ENCODE peak calls at places on chromosomes 1 and 21, in four cellular contexts. A is H9, L is H1, J is mesendoderm. V is an unnamed sample.

GRCh38 chr1:197402189-197402588 is 134.1 kb downstream of the CRB1 start:
- DNase-seq in A (no peak), L (no peak), J (no peak), V (no peak)

GRCh38 chr1:236394905-236395779 is 1.1 kb downstream of the EDARADD start:
- DNase-seq in A (peak; percentile 73), L (peak; percentile 80), J (peak; percentile 71), V (no peak)

GRCh38 chr1:94481473-94481933 is 60.1 kb downstream of the F3 start:
- DNase-seq in A (peak; percentile 70), L (peak; percentile 50), J (peak; percentile 88), V (peak; percentile 74)

GRCh38 chr1:6466023-6466422 is at the start of gene TNFRSF25:
- DNase-seq in A (peak; percentile 77), L (peak; percentile 83), J (peak; percentile 63), V (no peak)

GRCh38 chr1:26434161-26434752 is 2.1 kb downstream of the DHDDS start:
- DNase-seq in A (no peak), L (no peak), J (no peak), V (no peak)

GRCh38 chr1:15476927-15477326 is 1.0 kb downstream of the CELA2B start:
- DNase-seq in A (no peak), L (no peak), J (no peak), V (no peak)

GRCh38 chr1:244813327-244813726 is 22.1 kb upstream of the COX20 start:
- DNase-seq in A (no peak), L (no peak), J (no peak), V (no peak)

GRCh38 chr1:153669606-153670005 is 1.2 kb downstream of the ILF2 start:
- DNase-seq in A (no peak), L (no peak), J (no peak), V (no peak)

GRCh38 chr1:27752372-27752771 is 20.6 kb upstream of the STX12 start:
- DNase-seq in A (no peak), L (no peak), J (no peak), V (peak; percentile 43)

GRCh38 chr21:46135782-46136181 is 19.6 kb downstream of the FTCD start:
- DNase-seq in A (no peak), L (no peak), J (no peak), V (no peak)

GRCh38 chr1:41073971-41074370 is 52.4 kb upstream of the SLFNL1 start:
- DNase-seq in A (no peak), L (no peak), J (no peak), V (peak; percentile 79)

GRCh38 chr1:36432616-36433015 is 17.6 kb downstream of the OSCP1 start:
- DNase-seq in A (no peak), L (no peak), J (no peak), V (no peak)

GRCh38 chr1:92482665-92483441 is 3.9 kb downstream of the GFI1 start:
- DNase-seq in A (peak; percentile 56), L (peak; percentile 77), J (peak; percentile 59), V (no peak)

GRCh38 chr1:18191037-18191867 is 83.7 kb downstream of the IGSF21 start:
- DNase-seq in A (no peak), L (no peak), J (no peak), V (no peak)

GRCh38 chr1:225896937-225897549 is 8.1 kb upstream of the LEFTY1 start:
- DNase-seq in A (no peak), L (no peak), J (peak; percentile 56), V (peak; percentile 34)

GRCh38 chr1:36304521-36304920 is 1.6 kb upstream of the SH3D21 start:
- DNase-seq in A (no peak), L (no peak), J (no peak), V (no peak)

GRCh38 chr1:77631751-77632150 is 50.7 kb downstream of the ZZZ3 start:
- DNase-seq in A (no peak), L (no peak), J (no peak), V (no peak)

GRCh38 chr1:116334015-116334547 is 39.0 kb upstream of the ATP1A1 start:
- DNase-seq in A (no peak), L (no peak), J (peak; percentile 28), V (peak; percentile 30)

GRCh38 chr1:153553691-153554608 is 4.9 kb upstream of the S100A3 start:
- DNase-seq in A (peak; percentile 16), L (no peak), J (no peak), V (no peak)

GRCh38 chr1:200428482-200429205 is 18.8 kb upstream of the ZNF281 start:
- DNase-seq in A (no peak), L (no peak), J (no peak), V (peak; percentile 68)

GRCh38 chr21:32270748-32271147 is 8.1 kb downstream of the MIS18A start:
- DNase-seq in A (no peak), L (no peak), J (no peak), V (no peak)

GRCh38 chr1:237250055-237250454 is 208.1 kb downstream of the RYR2 start:
- DNase-seq in A (no peak), L (no peak), J (no peak), V (no peak)

GRCh38 chr1:202689493-202690342 is 20.5 kb downstream of the SYT2 start:
- DNase-seq in A (no peak), L (no peak), J (no peak), V (no peak)

GRCh38 chr1:168499094-168500049 is 44.4 kb downstream of the XCL2 start:
- DNase-seq in A (no peak), L (no peak), J (no peak), V (peak; percentile 33)

GRCh38 chr1:168491527-168492164 is 52.2 kb downstream of the XCL2 start:
- DNase-seq in A (no peak), L (no peak), J (no peak), V (no peak)

GRCh38 chr1:168498159-168498609 is 45.6 kb downstream of the XCL2 start:
- DNase-seq in A (no peak), L (no peak), J (no peak), V (peak; percentile 56)

DNA sequence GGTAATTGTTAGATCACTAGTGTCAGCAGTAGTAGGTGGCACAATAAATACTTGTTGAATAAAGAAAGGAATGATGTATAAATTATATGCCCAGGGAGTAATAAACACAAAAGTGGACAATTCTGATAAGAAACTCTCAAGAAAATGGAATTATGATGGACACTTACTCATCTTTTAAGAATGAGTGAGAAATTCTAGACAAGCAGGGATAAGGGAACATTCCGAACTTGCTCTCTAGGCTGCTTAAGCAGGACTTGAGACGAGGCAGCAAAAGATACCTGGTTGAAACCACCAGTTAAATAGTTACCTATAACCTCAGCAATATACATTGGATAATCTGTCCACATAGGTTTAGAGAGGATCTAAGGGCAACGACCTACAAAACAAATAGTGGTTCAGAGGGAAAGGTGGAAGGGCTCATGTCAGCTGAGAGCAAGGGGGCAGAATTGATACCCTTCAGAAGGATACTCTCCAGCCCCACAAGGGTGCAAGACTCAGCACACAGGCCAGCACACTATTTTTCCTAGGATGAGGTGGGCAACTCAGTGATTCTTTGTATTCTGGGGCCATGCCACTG is 46.3 kb downstream of the XCL2 start:
- DNase-seq in A (no peak), L (no peak), J (no peak), V (no peak)
- H4K5ac ChIP-seq in A (no peak overlapping the region), L (no peak overlapping the region), J (no peak overlapping the region), V (peak overlapping the region; percentile 64)

DNA sequence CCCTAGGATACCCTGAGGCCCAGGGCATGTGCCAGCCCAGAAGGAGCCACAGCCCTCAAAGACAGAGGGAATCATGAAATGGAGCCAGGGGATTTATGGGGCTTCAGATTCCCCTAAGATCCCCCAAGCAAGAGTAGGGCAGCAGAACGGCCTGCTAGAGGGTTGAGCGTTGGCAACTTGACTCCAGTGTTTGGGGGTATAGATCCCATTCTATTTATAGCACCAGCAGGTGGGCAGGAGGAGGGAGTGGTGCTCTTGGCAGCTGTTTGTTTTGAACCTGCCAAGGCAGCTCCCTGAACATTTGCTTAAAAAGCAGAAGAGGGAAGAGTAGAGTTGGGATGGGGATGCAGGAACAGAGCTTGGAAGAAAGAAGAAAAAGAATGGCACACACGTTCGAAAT is 33.7 kb downstream of the GLUL start:
- DNase-seq in A (no peak), L (no peak), J (no peak), V (no peak)
- H4K5ac ChIP-seq in A (no peak overlapping the region), L (no peak overlapping the region), J (no peak overlapping the region), V (no peak overlapping the region)

GRCh38 chr1:212295579-212295978 is 10.4 kb downstream of the PPP2R5A start:
- DNase-seq in A (no peak), L (no peak), J (no peak), V (no peak)
- H4K5ac ChIP-seq in A (no peak overlapping the region), L (no peak overlapping the region), J (no peak overlapping the region), V (no peak overlapping the region)

DNA sequence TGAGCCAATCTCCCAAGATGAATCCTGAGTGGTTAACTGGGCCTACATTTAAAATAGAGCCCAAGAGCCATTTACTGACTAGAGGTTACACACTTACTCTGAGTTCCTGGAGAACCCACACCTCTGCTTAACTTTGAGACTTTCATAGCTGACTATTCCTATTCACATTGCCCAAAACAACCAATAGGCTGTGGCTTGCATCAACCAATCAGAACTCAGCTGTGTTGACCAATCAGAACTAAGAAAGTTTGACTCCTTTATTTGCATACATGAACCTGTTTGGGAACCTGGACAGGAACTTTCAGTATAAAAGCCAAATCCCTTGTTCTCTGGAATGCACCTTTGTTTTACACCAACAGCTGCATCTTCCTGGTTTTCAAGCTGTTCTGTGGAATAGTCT is 9.5 kb downstream of the ZSWIM5 start:
- DNase-seq in A (no peak), L (no peak), J (no peak), V (no peak)
- H4K5ac ChIP-seq in A (no peak overlapping the region), L (no peak overlapping the region), J (no peak overlapping the region), V (no peak overlapping the region)

GRCh38 chr1:181126871-181127587 is 38.5 kb downstream of the IER5 start:
- DNase-seq in A (no peak), L (no peak), J (no peak), V (no peak)
- H4K5ac ChIP-seq in A (no peak overlapping the region), L (no peak overlapping the region), J (no peak overlapping the region), V (no peak overlapping the region)

DNA sequence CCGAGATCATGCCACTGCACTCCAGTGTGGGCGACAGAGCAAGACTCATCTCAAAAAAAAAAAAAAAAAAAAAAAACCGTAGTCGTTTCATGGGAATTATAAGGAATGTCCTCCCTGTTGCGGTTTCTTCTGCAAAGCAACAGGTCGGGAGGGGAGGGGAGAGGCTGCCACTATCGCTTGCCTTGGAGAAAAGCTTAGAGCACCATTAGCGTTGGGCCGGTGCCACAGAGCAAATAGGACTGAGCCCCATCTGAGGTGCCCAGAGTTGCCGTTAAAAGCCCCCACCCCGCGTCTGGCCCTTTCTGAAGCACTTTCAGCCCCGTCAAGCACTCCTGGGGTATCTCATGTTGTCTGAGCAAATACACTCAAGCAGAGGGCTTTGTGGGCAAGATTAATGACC is 2.2 kb downstream of the RIPPLY3 start:
- DNase-seq in A (no peak), L (no peak), J (no peak), V (no peak)
- H4K5ac ChIP-seq in A (no peak overlapping the region), L (no peak overlapping the region), J (no peak overlapping the region), V (no peak overlapping the region)

DNA sequence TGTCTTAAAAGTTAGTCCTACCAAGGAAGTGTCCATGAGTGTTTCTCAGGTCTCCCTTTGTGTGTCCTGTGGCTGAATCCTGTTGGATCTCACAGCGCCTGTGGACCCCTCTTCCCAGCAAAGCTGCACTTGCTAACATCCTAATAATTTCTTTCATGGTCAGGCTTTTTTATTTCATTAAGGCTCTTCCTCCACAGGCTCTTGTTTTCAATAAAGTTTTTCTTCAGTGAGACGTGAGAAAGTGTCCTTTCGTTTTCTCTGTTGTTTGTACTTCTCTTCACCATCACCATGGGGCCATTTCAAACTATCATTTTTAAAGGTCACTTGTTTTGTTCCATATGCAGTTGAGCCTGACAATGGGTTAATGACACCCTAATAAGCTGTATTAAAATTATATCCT is 231.5 kb downstream of the LMO4 start:
- DNase-seq in A (no peak), L (no peak), J (no peak), V (no peak)
- H4K5ac ChIP-seq in A (no peak overlapping the region), L (no peak overlapping the region), J (no peak overlapping the region), V (no peak overlapping the region)